ENCODE peak calls at places on chromosomes 4 and X, in eight cellular contexts. One of them, this sample, is unnamed.

GRCh38 chr4:22077571-22077970 is 129.0 kb upstream of the KCNIP4 start:
- DNase-seq in neural progenitor cell: no peak
- DNase-seq in endothelial cell of umbilical vein: no peak
- DNase-seq in thyroid gland: no peak
- DNase-seq in psoas muscle: no peak
- DNase-seq in IMR-90: no peak
- DNase-seq in body of pancreas: no peak
- DNase-seq in mammary epithelial cell: no peak
- DNase-seq in this sample: no peak

GRCh38 chrX:33149085-33149484 is 62.3 kb downstream of the DMD start:
- DNase-seq in neural progenitor cell: no peak
- DNase-seq in IMR-90: no peak
- DNase-seq in mammary epithelial cell: no peak
- DNase-seq in psoas muscle: no peak
- DNase-seq in body of pancreas: no peak
- DNase-seq in thyroid gland: no peak
- DNase-seq in endothelial cell of umbilical vein: no peak
- DNase-seq in this sample: no peak

GRCh38 chrX:150329888-150330287 is 33.2 kb upstream of the MAMLD1 start:
- DNase-seq in psoas muscle: no peak
- DNase-seq in IMR-90: peak
- DNase-seq in body of pancreas: no peak
- DNase-seq in endothelial cell of umbilical vein: no peak
- DNase-seq in mammary epithelial cell: no peak
- DNase-seq in thyroid gland: no peak
- DNase-seq in neural progenitor cell: no peak
- DNase-seq in this sample: no peak

GRCh38 chr4:78797777-78798284 is 21.7 kb downstream of the BMP2K start:
- DNase-seq in thyroid gland: no peak
- DNase-seq in psoas muscle: no peak
- DNase-seq in neural progenitor cell: no peak
- DNase-seq in IMR-90: no peak
- DNase-seq in body of pancreas: no peak
- DNase-seq in mammary epithelial cell: no peak
- DNase-seq in endothelial cell of umbilical vein: no peak
- DNase-seq in this sample: no peak

GRCh38 chr4:137707626-137708025 is 175.3 kb upstream of the PCDH18 start:
- DNase-seq in neural progenitor cell: no peak
- DNase-seq in psoas muscle: no peak
- DNase-seq in thyroid gland: no peak
- DNase-seq in endothelial cell of umbilical vein: peak
- DNase-seq in body of pancreas: no peak
- DNase-seq in IMR-90: peak
- DNase-seq in mammary epithelial cell: peak
- DNase-seq in this sample: peak

GRCh38 chrX:13215729-13216128 is 104.1 kb downstream of the ATXN3L start:
- DNase-seq in mammary epithelial cell: no peak
- DNase-seq in IMR-90: peak
- DNase-seq in endothelial cell of umbilical vein: no peak
- DNase-seq in neural progenitor cell: no peak
- DNase-seq in body of pancreas: no peak
- DNase-seq in thyroid gland: no peak
- DNase-seq in psoas muscle: no peak
- DNase-seq in this sample: no peak

GRCh38 chr4:13323916-13324315 is 160.2 kb downstream of the RAB28 start:
- DNase-seq in body of pancreas: no peak
- DNase-seq in psoas muscle: no peak
- DNase-seq in mammary epithelial cell: no peak
- DNase-seq in IMR-90: no peak
- DNase-seq in endothelial cell of umbilical vein: no peak
- DNase-seq in thyroid gland: no peak
- DNase-seq in neural progenitor cell: no peak
- DNase-seq in this sample: no peak

GRCh38 chr4:147044241-147044640 is 98.6 kb upstream of the TTC29 start:
- DNase-seq in mammary epithelial cell: no peak
- DNase-seq in thyroid gland: no peak
- DNase-seq in body of pancreas: no peak
- DNase-seq in neural progenitor cell: no peak
- DNase-seq in psoas muscle: no peak
- DNase-seq in endothelial cell of umbilical vein: no peak
- DNase-seq in IMR-90: no peak
- DNase-seq in this sample: no peak

GRCh38 chrX:108347800-108348199 is 90.4 kb downstream of the COL4A6 start:
- DNase-seq in thyroid gland: no peak
- DNase-seq in endothelial cell of umbilical vein: peak
- DNase-seq in mammary epithelial cell: no peak
- DNase-seq in neural progenitor cell: peak
- DNase-seq in IMR-90: no peak
- DNase-seq in body of pancreas: no peak
- DNase-seq in psoas muscle: no peak
- DNase-seq in this sample: no peak

GRCh38 chrX:114798902-114799301 is 215.0 kb downstream of the HTR2C start:
- DNase-seq in endothelial cell of umbilical vein: no peak
- DNase-seq in thyroid gland: no peak
- DNase-seq in body of pancreas: no peak
- DNase-seq in IMR-90: no peak
- DNase-seq in psoas muscle: no peak
- DNase-seq in neural progenitor cell: no peak
- DNase-seq in mammary epithelial cell: peak
- DNase-seq in this sample: peak

GRCh38 chr4:96390404-96390803 is 550.5 kb downstream of the PDHA2 start:
- DNase-seq in psoas muscle: no peak
- DNase-seq in endothelial cell of umbilical vein: no peak
- DNase-seq in thyroid gland: no peak
- DNase-seq in neural progenitor cell: no peak
- DNase-seq in IMR-90: no peak
- DNase-seq in mammary epithelial cell: no peak
- DNase-seq in body of pancreas: no peak
- DNase-seq in this sample: peak

GRCh38 chr4:153327247-153327646 is 17.2 kb upstream of the MND1 start:
- DNase-seq in body of pancreas: no peak
- DNase-seq in psoas muscle: no peak
- DNase-seq in endothelial cell of umbilical vein: no peak
- DNase-seq in mammary epithelial cell: no peak
- DNase-seq in neural progenitor cell: no peak
- DNase-seq in IMR-90: no peak
- DNase-seq in thyroid gland: no peak
- DNase-seq in this sample: no peak

GRCh38 chr4:28966982-28967381 is 1753.2 kb upstream of the PCDH7 start:
- DNase-seq in mammary epithelial cell: peak
- DNase-seq in thyroid gland: no peak
- DNase-seq in IMR-90: peak
- DNase-seq in body of pancreas: no peak
- DNase-seq in endothelial cell of umbilical vein: no peak
- DNase-seq in psoas muscle: no peak
- DNase-seq in neural progenitor cell: no peak
- DNase-seq in this sample: peak

GRCh38 chr4:54495641-54496040 is 162.1 kb upstream of the KIT start:
- DNase-seq in psoas muscle: no peak
- DNase-seq in IMR-90: no peak
- DNase-seq in mammary epithelial cell: no peak
- DNase-seq in thyroid gland: no peak
- DNase-seq in neural progenitor cell: no peak
- DNase-seq in body of pancreas: no peak
- DNase-seq in endothelial cell of umbilical vein: no peak
- DNase-seq in this sample: no peak

GRCh38 chr4:19193274-19193962 is 1058.3 kb upstream of the SLIT2 start:
- DNase-seq in mammary epithelial cell: no peak
- DNase-seq in body of pancreas: no peak
- DNase-seq in IMR-90: no peak
- DNase-seq in thyroid gland: no peak
- DNase-seq in endothelial cell of umbilical vein: no peak
- DNase-seq in psoas muscle: no peak
- DNase-seq in neural progenitor cell: no peak
- DNase-seq in this sample: no peak

GRCh38 chr4:161929966-161930365 is 233.8 kb downstream of the FSTL5 start:
- DNase-seq in neural progenitor cell: no peak
- DNase-seq in body of pancreas: no peak
- DNase-seq in thyroid gland: no peak
- DNase-seq in endothelial cell of umbilical vein: peak
- DNase-seq in IMR-90: peak
- DNase-seq in mammary epithelial cell: peak
- DNase-seq in psoas muscle: no peak
- DNase-seq in this sample: no peak

GRCh38 chr4:125313497-125313896 is 1.3 kb upstream of the FAT4 start:
- DNase-seq in IMR-90: peak
- DNase-seq in thyroid gland: peak
- DNase-seq in psoas muscle: no peak
- DNase-seq in mammary epithelial cell: peak
- DNase-seq in endothelial cell of umbilical vein: peak
- DNase-seq in neural progenitor cell: peak
- DNase-seq in body of pancreas: peak
- DNase-seq in this sample: peak

GRCh38 chrX:139058831-139059495 is 347.4 kb upstream of the FGF13 start:
- DNase-seq in IMR-90: no peak
- DNase-seq in neural progenitor cell: no peak
- DNase-seq in body of pancreas: no peak
- DNase-seq in psoas muscle: no peak
- DNase-seq in mammary epithelial cell: peak
- DNase-seq in thyroid gland: peak
- DNase-seq in endothelial cell of umbilical vein: no peak
- DNase-seq in this sample: peak

GRCh38 chrX:71992711-71993110 is 82.1 kb downstream of the NHSL2 start:
- DNase-seq in IMR-90: no peak
- DNase-seq in mammary epithelial cell: no peak
- DNase-seq in psoas muscle: no peak
- DNase-seq in body of pancreas: no peak
- DNase-seq in neural progenitor cell: no peak
- DNase-seq in endothelial cell of umbilical vein: no peak
- DNase-seq in thyroid gland: peak
- DNase-seq in this sample: no peak
- H3K27ac ChIP-seq in IMR-90: no peak
- H3K27ac ChIP-seq in mammary epithelial cell: no peak
- H3K27ac ChIP-seq in psoas muscle: no peak
- H3K27ac ChIP-seq in body of pancreas: no peak
- H3K27ac ChIP-seq in neural progenitor cell: no peak
- H3K27ac ChIP-seq in endothelial cell of umbilical vein: no peak
- H3K27ac ChIP-seq in thyroid gland: no peak
- H3K27ac ChIP-seq in this sample: no peak

GRCh38 chr4:72911316-72911715 is 158.2 kb downstream of the COX18 start:
- DNase-seq in mammary epithelial cell: no peak
- DNase-seq in psoas muscle: no peak
- DNase-seq in endothelial cell of umbilical vein: no peak
- DNase-seq in body of pancreas: no peak
- DNase-seq in IMR-90: no peak
- DNase-seq in thyroid gland: no peak
- DNase-seq in neural progenitor cell: no peak
- DNase-seq in this sample: no peak

DNA sequence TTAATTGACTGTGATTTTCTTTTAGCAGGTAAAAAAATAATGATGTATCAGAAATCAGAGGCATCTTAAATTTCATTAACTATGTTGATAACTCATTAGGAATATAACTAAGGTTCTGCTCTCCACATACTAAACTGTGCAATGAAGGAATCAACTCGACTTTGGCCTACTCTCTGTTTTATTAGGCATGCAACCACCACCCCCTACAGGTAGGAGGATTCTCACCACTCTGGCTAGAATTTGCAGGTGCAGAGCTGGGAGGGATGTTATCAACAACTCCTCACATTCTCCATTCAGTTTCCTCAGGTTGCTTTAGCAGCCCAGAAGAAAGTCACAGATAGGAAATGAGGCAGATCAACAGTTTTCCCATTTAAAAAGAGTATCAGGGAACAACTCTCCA is 160.1 kb downstream of the COX18 start:
- DNase-seq in mammary epithelial cell: peak
- DNase-seq in IMR-90: no peak
- DNase-seq in psoas muscle: no peak
- DNase-seq in thyroid gland: no peak
- DNase-seq in body of pancreas: peak
- DNase-seq in neural progenitor cell: peak
- DNase-seq in endothelial cell of umbilical vein: no peak
- DNase-seq in this sample: no peak
- TF ChIP-seq CTCF in mammary epithelial cell: peak
- TF ChIP-seq CTCF in IMR-90: peak
- TF ChIP-seq CTCF in psoas muscle: no peak
- TF ChIP-seq CTCF in thyroid gland: peak
- TF ChIP-seq CTCF in body of pancreas: no peak
- TF ChIP-seq CTCF in neural progenitor cell: peak
- TF ChIP-seq CTCF in endothelial cell of umbilical vein: no peak
- TF ChIP-seq CTCF in this sample: no peak

GRCh38 chr4:156673483-156673882 is 298.1 kb downstream of the PDGFC start:
- DNase-seq in psoas muscle: no peak
- DNase-seq in body of pancreas: no peak
- DNase-seq in thyroid gland: no peak
- DNase-seq in mammary epithelial cell: no peak
- DNase-seq in neural progenitor cell: no peak
- DNase-seq in IMR-90: peak
- DNase-seq in endothelial cell of umbilical vein: no peak
- DNase-seq in this sample: no peak
- H3K27ac ChIP-seq in psoas muscle: no peak
- H3K27ac ChIP-seq in body of pancreas: no peak
- H3K27ac ChIP-seq in thyroid gland: no peak
- H3K27ac ChIP-seq in mammary epithelial cell: no peak
- H3K27ac ChIP-seq in neural progenitor cell: no peak
- H3K27ac ChIP-seq in IMR-90: no peak
- H3K27ac ChIP-seq in endothelial cell of umbilical vein: no peak
- H3K27ac ChIP-seq in this sample: no peak

GRCh38 chr4:20487852-20488251 is 212.4 kb upstream of the PACRGL start:
- DNase-seq in mammary epithelial cell: no peak
- DNase-seq in thyroid gland: no peak
- DNase-seq in psoas muscle: no peak
- DNase-seq in IMR-90: peak
- DNase-seq in endothelial cell of umbilical vein: no peak
- DNase-seq in body of pancreas: no peak
- DNase-seq in neural progenitor cell: peak
- DNase-seq in this sample: no peak

GRCh38 chr4:20487446-20487845 is 212.8 kb upstream of the PACRGL start:
- DNase-seq in endothelial cell of umbilical vein: no peak
- DNase-seq in body of pancreas: no peak
- DNase-seq in neural progenitor cell: no peak
- DNase-seq in mammary epithelial cell: no peak
- DNase-seq in IMR-90: no peak
- DNase-seq in thyroid gland: no peak
- DNase-seq in psoas muscle: no peak
- DNase-seq in this sample: no peak

GRCh38 chr4:20493761-20494353 is 206.4 kb upstream of the PACRGL start:
- DNase-seq in body of pancreas: no peak
- DNase-seq in mammary epithelial cell: no peak
- DNase-seq in IMR-90: peak
- DNase-seq in thyroid gland: no peak
- DNase-seq in psoas muscle: no peak
- DNase-seq in endothelial cell of umbilical vein: no peak
- DNase-seq in neural progenitor cell: no peak
- DNase-seq in this sample: no peak

GRCh38 chr4:20486433-20486832 is 213.8 kb upstream of the PACRGL start:
- DNase-seq in body of pancreas: no peak
- DNase-seq in psoas muscle: no peak
- DNase-seq in endothelial cell of umbilical vein: no peak
- DNase-seq in thyroid gland: no peak
- DNase-seq in neural progenitor cell: no peak
- DNase-seq in IMR-90: no peak
- DNase-seq in mammary epithelial cell: no peak
- DNase-seq in this sample: peak

DNA sequence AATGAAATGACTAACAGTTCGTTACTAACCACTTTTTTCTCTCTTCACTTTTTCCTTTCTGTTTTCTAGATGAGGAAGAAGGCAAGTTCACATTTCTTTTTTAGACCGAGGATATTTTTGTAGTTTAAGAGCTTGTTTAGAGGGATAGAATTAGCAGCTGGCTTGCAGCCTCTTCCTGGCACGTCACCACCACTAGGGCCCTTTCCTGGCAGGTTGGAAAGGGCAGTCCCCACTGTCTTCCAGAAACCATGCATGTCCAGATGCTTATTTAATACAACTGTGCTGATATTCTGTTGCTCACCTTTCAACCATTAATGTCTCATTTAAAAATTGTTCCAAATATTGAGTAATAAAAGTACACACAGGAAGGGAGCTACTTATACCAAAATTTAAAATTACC is 209.5 kb upstream of the PACRGL start:
- DNase-seq in IMR-90: no peak
- DNase-seq in neural progenitor cell: no peak
- DNase-seq in endothelial cell of umbilical vein: no peak
- DNase-seq in thyroid gland: no peak
- DNase-seq in mammary epithelial cell: no peak
- DNase-seq in body of pancreas: no peak
- DNase-seq in psoas muscle: no peak
- DNase-seq in this sample: no peak
- TF ChIP-seq CTCF in IMR-90: no peak
- TF ChIP-seq CTCF in neural progenitor cell: peak
- TF ChIP-seq CTCF in endothelial cell of umbilical vein: no peak
- TF ChIP-seq CTCF in thyroid gland: no peak
- TF ChIP-seq CTCF in mammary epithelial cell: no peak
- TF ChIP-seq CTCF in body of pancreas: no peak
- TF ChIP-seq CTCF in psoas muscle: no peak
- TF ChIP-seq CTCF in this sample: no peak

This sample was measured in RWPE1.